ENCODE peak calls at places on chromosomes 2 and 18, in six cellular contexts. One of them, this sample, is unnamed.

GRCh38 chr2:95265182-95265581 is 9.1 kb upstream of the PROM2 start:
- DNase-seq in thoracic aorta: no peak
- DNase-seq in CD8-positive, alpha-beta T cell: no peak
- DNase-seq in fibroblast of lung: no peak
- DNase-seq in Caco-2: no peak
- DNase-seq in GM12878: no peak
- DNase-seq in this sample: no peak

GRCh38 chr2:203783496-203784203 is 77.2 kb downstream of the CD28 start:
- DNase-seq in fibroblast of lung: peak; percentile 97
- DNase-seq in Caco-2: peak; percentile 91
- DNase-seq in GM12878: no peak
- DNase-seq in CD8-positive, alpha-beta T cell: no peak
- DNase-seq in thoracic aorta: no peak
- DNase-seq in this sample: no peak

GRCh38 chr2:239962890-239963591 is 62.1 kb downstream of the NDUFA10 start:
- DNase-seq in thoracic aorta: no peak
- DNase-seq in GM12878: no peak
- DNase-seq in CD8-positive, alpha-beta T cell: no peak
- DNase-seq in Caco-2: no peak
- DNase-seq in fibroblast of lung: no peak
- DNase-seq in this sample: no peak

GRCh38 chr2:231926180-231926741 is at the start of gene NPPC:
- DNase-seq in CD8-positive, alpha-beta T cell: peak; percentile 65
- DNase-seq in Caco-2: peak; percentile 77
- DNase-seq in thoracic aorta: no peak
- DNase-seq in fibroblast of lung: peak; percentile 58
- DNase-seq in GM12878: no peak
- DNase-seq in this sample: peak; percentile 79

GRCh38 chr2:239930871-239931771 is 94.0 kb downstream of the NDUFA10 start:
- DNase-seq in GM12878: no peak
- DNase-seq in fibroblast of lung: no peak
- DNase-seq in CD8-positive, alpha-beta T cell: no peak
- DNase-seq in Caco-2: no peak
- DNase-seq in thoracic aorta: no peak
- DNase-seq in this sample: no peak

GRCh38 chr2:96213379-96213778 is 4.8 kb upstream of the STARD7 start:
- DNase-seq in thoracic aorta: no peak
- DNase-seq in Caco-2: no peak
- DNase-seq in fibroblast of lung: no peak
- DNase-seq in GM12878: no peak
- DNase-seq in CD8-positive, alpha-beta T cell: no peak
- DNase-seq in this sample: no peak

GRCh38 chr2:106158871-106159270 is 35.2 kb downstream of the UXS1 start:
- DNase-seq in Caco-2: no peak
- DNase-seq in GM12878: no peak
- DNase-seq in thoracic aorta: no peak
- DNase-seq in fibroblast of lung: no peak
- DNase-seq in CD8-positive, alpha-beta T cell: peak; percentile 45
- DNase-seq in this sample: no peak

GRCh38 chr2:60553496-60553991 is at the start of gene BCL11A:
- DNase-seq in GM12878: no peak
- DNase-seq in CD8-positive, alpha-beta T cell: no peak
- DNase-seq in fibroblast of lung: peak; percentile 93
- DNase-seq in thoracic aorta: no peak
- DNase-seq in Caco-2: no peak
- DNase-seq in this sample: peak; percentile 84

GRCh38 chr2:120736955-120737801 is 1.5 kb downstream of the GLI2 start:
- DNase-seq in CD8-positive, alpha-beta T cell: no peak
- DNase-seq in thoracic aorta: no peak
- DNase-seq in Caco-2: no peak
- DNase-seq in fibroblast of lung: peak; percentile 96
- DNase-seq in GM12878: no peak
- DNase-seq in this sample: no peak

GRCh38 chr2:28638102-28638501 is 113.5 kb upstream of the PPP1CB start:
- DNase-seq in GM12878: no peak
- DNase-seq in thoracic aorta: no peak
- DNase-seq in Caco-2: no peak
- DNase-seq in fibroblast of lung: no peak
- DNase-seq in CD8-positive, alpha-beta T cell: no peak
- DNase-seq in this sample: no peak

GRCh38 chr18:79400091-79400590 is 4.4 kb downstream of the NFATC1 start:
- DNase-seq in GM12878: no peak
- DNase-seq in thoracic aorta: no peak
- DNase-seq in fibroblast of lung: no peak
- DNase-seq in CD8-positive, alpha-beta T cell: peak; percentile 69
- DNase-seq in Caco-2: no peak
- DNase-seq in this sample: peak; percentile 90

GRCh38 chr2:16653799-16654198 is 11.8 kb downstream of the CYRIA start:
- DNase-seq in thoracic aorta: no peak
- DNase-seq in CD8-positive, alpha-beta T cell: no peak
- DNase-seq in Caco-2: no peak
- DNase-seq in fibroblast of lung: no peak
- DNase-seq in GM12878: peak; percentile 57
- DNase-seq in this sample: no peak

GRCh38 chr2:23410596-23410995 is 25.6 kb downstream of the KLHL29 start:
- DNase-seq in CD8-positive, alpha-beta T cell: no peak
- DNase-seq in Caco-2: no peak
- DNase-seq in fibroblast of lung: no peak
- DNase-seq in GM12878: no peak
- DNase-seq in thoracic aorta: no peak
- DNase-seq in this sample: peak; percentile 3

GRCh38 chr18:26579941-26580618 is 31.7 kb upstream of the KCTD1 start:
- DNase-seq in thoracic aorta: no peak
- DNase-seq in CD8-positive, alpha-beta T cell: no peak
- DNase-seq in fibroblast of lung: peak; percentile 21
- DNase-seq in Caco-2: no peak
- DNase-seq in GM12878: no peak
- DNase-seq in this sample: peak; percentile 76

GRCh38 chr2:37635359-37636208 is 35.9 kb downstream of the CDC42EP3 start:
- DNase-seq in thoracic aorta: no peak
- DNase-seq in Caco-2: no peak
- DNase-seq in CD8-positive, alpha-beta T cell: peak; percentile 60
- DNase-seq in fibroblast of lung: peak; percentile 75
- DNase-seq in GM12878: peak; percentile 92
- DNase-seq in this sample: peak; percentile 73

GRCh38 chr18:38752430-38752829 is 1186.8 kb upstream of the CELF4 start:
- DNase-seq in GM12878: no peak
- DNase-seq in fibroblast of lung: no peak
- DNase-seq in CD8-positive, alpha-beta T cell: no peak
- DNase-seq in Caco-2: no peak
- DNase-seq in thoracic aorta: no peak
- DNase-seq in this sample: no peak

DNA sequence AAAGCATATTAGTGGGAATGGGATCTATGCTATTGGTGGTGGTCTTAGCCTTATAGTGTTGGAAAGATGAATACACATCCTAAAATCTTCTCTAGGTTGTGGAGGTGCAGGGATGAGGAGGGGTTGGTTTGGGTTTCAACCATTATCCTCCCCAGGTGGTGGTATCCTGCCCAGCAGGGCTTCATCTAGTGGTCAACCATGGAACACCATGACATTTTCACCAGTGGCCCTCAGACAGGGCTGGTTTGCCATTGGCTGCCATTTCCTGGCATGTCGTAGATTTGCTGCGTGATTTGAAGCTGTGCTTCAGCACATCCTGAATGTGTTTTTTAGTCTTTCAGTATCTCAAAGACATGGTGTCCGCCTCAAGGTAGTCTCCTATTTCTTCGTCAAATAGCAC is 391.2 kb upstream of the HNRNPA3 start:
- DNase-seq in CD8-positive, alpha-beta T cell: no peak
- DNase-seq in fibroblast of lung: no peak
- DNase-seq in thoracic aorta: no peak
- DNase-seq in GM12878: no peak
- DNase-seq in Caco-2: no peak
- DNase-seq in this sample: no peak
- TF ChIP-seq CTCF in CD8-positive, alpha-beta T cell: no peak
- TF ChIP-seq CTCF in fibroblast of lung: no peak
- TF ChIP-seq CTCF in thoracic aorta: no peak
- TF ChIP-seq CTCF in GM12878: no peak
- TF ChIP-seq CTCF in Caco-2: peak; percentile 5
- TF ChIP-seq CTCF in this sample: no peak

DNA sequence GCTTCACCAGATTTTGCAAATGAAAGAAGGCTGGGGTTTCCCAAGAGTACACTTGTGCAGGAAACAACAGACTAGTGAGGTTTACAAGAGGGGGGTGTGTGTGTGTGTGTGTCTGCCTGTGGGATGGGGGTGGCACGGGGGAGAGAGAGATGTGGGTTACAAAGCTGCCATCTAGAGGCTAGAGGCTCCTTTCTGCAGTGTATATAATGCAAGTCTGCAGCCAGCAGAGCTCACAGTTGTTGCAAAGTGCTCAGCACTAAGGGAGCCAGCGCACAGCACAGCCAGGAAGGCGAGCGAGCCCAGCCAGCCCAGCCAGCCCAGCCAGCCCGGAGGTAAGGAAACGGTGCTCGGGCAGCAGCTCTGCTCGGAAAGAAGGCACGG is at the start of gene ACKR3:
- DNase-seq in fibroblast of lung: peak; percentile 90
- DNase-seq in GM12878: peak; percentile 89
- DNase-seq in Caco-2: peak; percentile 66
- DNase-seq in CD8-positive, alpha-beta T cell: peak; percentile 71
- DNase-seq in thoracic aorta: peak; percentile 62
- DNase-seq in this sample: peak; percentile 82
- H3K4me1 ChIP-seq in fibroblast of lung: no peaks in the 10 kb centered on the region
- H3K4me1 ChIP-seq in GM12878: peaks cover 21% of the 10 kb centered on the region
- H3K4me1 ChIP-seq in Caco-2: peaks cover 20% of the 10 kb centered on the region
- H3K4me1 ChIP-seq in CD8-positive, alpha-beta T cell: peaks cover 15% of the 10 kb centered on the region
- H3K4me1 ChIP-seq in thoracic aorta: peaks cover 29% of the 10 kb centered on the region
- H3K4me1 ChIP-seq in this sample: peaks cover 12% of the 10 kb centered on the region

GRCh38 chr18:42401131-42401673 is 446.2 kb downstream of the PIK3C3 start:
- DNase-seq in thoracic aorta: no peak
- DNase-seq in fibroblast of lung: no peak
- DNase-seq in GM12878: no peak
- DNase-seq in CD8-positive, alpha-beta T cell: no peak
- DNase-seq in Caco-2: no peak
- DNase-seq in this sample: no peak
- TF ChIP-seq CTCF in thoracic aorta: no peak
- TF ChIP-seq CTCF in fibroblast of lung: no peak
- TF ChIP-seq CTCF in GM12878: no peak
- TF ChIP-seq CTCF in CD8-positive, alpha-beta T cell: no peak
- TF ChIP-seq CTCF in Caco-2: no peak
- TF ChIP-seq CTCF in this sample: no peak

GRCh38 chr2:159209341-159210306 is 76.9 kb downstream of the WDSUB1 start:
- DNase-seq in thoracic aorta: no peak
- DNase-seq in Caco-2: no peak
- DNase-seq in fibroblast of lung: no peak
- DNase-seq in GM12878: peak; percentile 19
- DNase-seq in CD8-positive, alpha-beta T cell: peak; percentile 50
- DNase-seq in this sample: no peak
- H3K4me1 ChIP-seq in thoracic aorta: peaks cover 12% of the 10 kb centered on the region
- H3K4me1 ChIP-seq in Caco-2: peaks cover 26% of the 10 kb centered on the region
- H3K4me1 ChIP-seq in fibroblast of lung: no peaks in the 10 kb centered on the region
- H3K4me1 ChIP-seq in GM12878: peaks cover 6% of the 10 kb centered on the region
- H3K4me1 ChIP-seq in CD8-positive, alpha-beta T cell: peaks cover 23% of the 10 kb centered on the region
- H3K4me1 ChIP-seq in this sample: no peaks in the 10 kb centered on the region

GRCh38 chr2:128543646-128544045 is 225.0 kb upstream of the HS6ST1 start:
- DNase-seq in thoracic aorta: no peak
- DNase-seq in Caco-2: peak; percentile 30
- DNase-seq in GM12878: no peak
- DNase-seq in CD8-positive, alpha-beta T cell: no peak
- DNase-seq in fibroblast of lung: no peak
- DNase-seq in this sample: no peak
- TF ChIP-seq CTCF in thoracic aorta: no peak
- TF ChIP-seq CTCF in Caco-2: no peak
- TF ChIP-seq CTCF in GM12878: no peak
- TF ChIP-seq CTCF in CD8-positive, alpha-beta T cell: no peak
- TF ChIP-seq CTCF in fibroblast of lung: no peak
- TF ChIP-seq CTCF in this sample: no peak

DNA sequence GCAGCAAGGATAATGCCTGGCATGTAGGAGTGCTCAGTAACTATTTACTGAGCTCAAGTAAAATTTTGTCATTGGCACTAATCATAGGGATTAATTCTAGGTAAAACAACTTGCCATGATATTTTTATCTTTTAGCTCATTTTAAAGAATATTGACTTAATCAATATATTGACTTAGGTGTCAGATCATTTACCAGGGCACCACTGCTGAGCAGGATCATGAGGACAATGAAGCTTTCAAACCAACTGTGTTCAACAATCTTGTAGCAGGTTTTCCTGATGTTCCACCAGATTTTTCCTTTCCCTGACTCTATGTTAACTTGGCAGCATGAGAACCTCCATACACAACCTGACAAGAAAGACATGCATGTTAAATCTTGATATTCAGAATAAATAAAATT is 114.5 kb upstream of the SCN1A start:
- DNase-seq in CD8-positive, alpha-beta T cell: no peak
- DNase-seq in thoracic aorta: no peak
- DNase-seq in fibroblast of lung: no peak
- DNase-seq in Caco-2: no peak
- DNase-seq in GM12878: no peak
- DNase-seq in this sample: no peak
- H3K4me1 ChIP-seq in CD8-positive, alpha-beta T cell: no peaks in the 10 kb centered on the region
- H3K4me1 ChIP-seq in thoracic aorta: no peaks in the 10 kb centered on the region
- H3K4me1 ChIP-seq in fibroblast of lung: peaks cover 2% of the 10 kb centered on the region
- H3K4me1 ChIP-seq in Caco-2: no peaks in the 10 kb centered on the region
- H3K4me1 ChIP-seq in GM12878: no peaks in the 10 kb centered on the region
- H3K4me1 ChIP-seq in this sample: no peaks in the 10 kb centered on the region

GRCh38 chr18:33201509-33201926 is 239.0 kb downstream of the CCDC178 start:
- DNase-seq in fibroblast of lung: peak; percentile 39
- DNase-seq in Caco-2: peak; percentile 7
- DNase-seq in CD8-positive, alpha-beta T cell: no peak
- DNase-seq in thoracic aorta: no peak
- DNase-seq in GM12878: no peak
- DNase-seq in this sample: no peak
- TF ChIP-seq CTCF in fibroblast of lung: peak; percentile 88
- TF ChIP-seq CTCF in Caco-2: no peak
- TF ChIP-seq CTCF in CD8-positive, alpha-beta T cell: no peak
- TF ChIP-seq CTCF in thoracic aorta: no peak
- TF ChIP-seq CTCF in GM12878: peak; percentile 21
- TF ChIP-seq CTCF in this sample: peak; percentile 58

DNA sequence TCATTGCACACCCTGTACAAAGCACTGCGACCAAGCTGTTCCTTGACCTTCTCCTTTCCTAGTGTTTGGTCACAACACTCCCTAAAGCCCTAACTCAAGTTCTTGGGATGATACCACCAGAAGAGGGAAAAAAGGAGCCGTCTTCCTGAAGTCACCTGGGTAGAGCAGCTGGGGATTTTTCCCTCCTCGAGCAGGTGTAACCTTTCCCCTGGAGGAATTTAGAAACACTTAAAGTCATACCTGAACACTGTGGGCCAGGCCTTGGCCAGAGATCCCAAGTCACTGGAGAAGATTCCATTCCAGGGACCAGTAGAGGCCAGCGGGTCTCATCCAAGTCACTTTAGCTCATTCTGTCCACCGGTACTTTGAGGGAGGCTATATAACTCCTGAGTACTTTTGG is 13.2 kb downstream of the EPAS1 start:
- DNase-seq in thoracic aorta: no peak
- DNase-seq in GM12878: no peak
- DNase-seq in fibroblast of lung: no peak
- DNase-seq in Caco-2: no peak
- DNase-seq in CD8-positive, alpha-beta T cell: no peak
- DNase-seq in this sample: no peak
- H3K4me1 ChIP-seq in thoracic aorta: peaks cover 73% of the 10 kb centered on the region
- H3K4me1 ChIP-seq in GM12878: no peaks in the 10 kb centered on the region
- H3K4me1 ChIP-seq in fibroblast of lung: peaks cover 37% of the 10 kb centered on the region
- H3K4me1 ChIP-seq in Caco-2: peaks cover 59% of the 10 kb centered on the region
- H3K4me1 ChIP-seq in CD8-positive, alpha-beta T cell: peaks cover 7% of the 10 kb centered on the region
- H3K4me1 ChIP-seq in this sample: peaks cover 97% of the 10 kb centered on the region

GRCh38 chr18:77749189-77749588 is 499.5 kb downstream of the GALR1 start:
- DNase-seq in GM12878: no peak
- DNase-seq in CD8-positive, alpha-beta T cell: no peak
- DNase-seq in Caco-2: peak; percentile 1
- DNase-seq in fibroblast of lung: no peak
- DNase-seq in thoracic aorta: no peak
- DNase-seq in this sample: no peak
- TF ChIP-seq CTCF in GM12878: peak; percentile 14
- TF ChIP-seq CTCF in CD8-positive, alpha-beta T cell: no peak
- TF ChIP-seq CTCF in Caco-2: peak; percentile 10
- TF ChIP-seq CTCF in fibroblast of lung: no peak
- TF ChIP-seq CTCF in thoracic aorta: no peak
- TF ChIP-seq CTCF in this sample: peak; percentile 46

This sample was measured in left lung.